ENCODE peak calls at places on chromosomes 11 and 22, in five cellular contexts. H is H9; K is caudate nucleus; P is CD8-positive, alpha-beta T cell; B is mesenchymal stem cell. V is an unnamed sample.

GRCh38 chr22:35554297-35554845 is 13.7 kb downstream of the RASD2 start:
- DNase-seq in P (no peak), H (no peak), B (no peak), K (no peak), V (no peak)

GRCh38 chr22:24834845-24835570 is 29.0 kb downstream of the SGSM1 start:
- DNase-seq in H (peak), P (no peak), B (peak), K (peak), V (no peak)

GRCh38 chr22:38214248-38215056 is 12.7 kb downstream of the MAFF start:
- DNase-seq in K (peak), B (peak), H (peak), P (peak), V (peak)

GRCh38 chr11:60763692-60764369 is 7.2 kb downstream of the MS4A15 start:
- DNase-seq in H (no peak), K (no peak), B (no peak), P (no peak), V (no peak)

GRCh38 chr11:94760296-94760695 is 7.9 kb upstream of the AMOTL1 start:
- DNase-seq in P (no peak), K (no peak), B (no peak), H (no peak), V (no peak)

GRCh38 chr11:96015911-96016565 is 92.1 kb upstream of the MTMR2 start:
- DNase-seq in B (no peak), K (no peak), P (no peak), H (peak), V (no peak)

GRCh38 chr11:131504199-131504949 is 134.0 kb downstream of the NTM start:
- DNase-seq in K (peak), H (peak), B (no peak), P (no peak), V (no peak)

GRCh38 chr11:75313457-75314272 is 37.8 kb downstream of the ARRB1 start:
- DNase-seq in K (peak), B (peak), P (no peak), H (no peak), V (peak)

GRCh38 chr11:109486129-109486528 is 64.1 kb downstream of the C11orf87 start:
- DNase-seq in P (no peak), B (no peak), K (no peak), H (no peak), V (no peak)

DNA sequence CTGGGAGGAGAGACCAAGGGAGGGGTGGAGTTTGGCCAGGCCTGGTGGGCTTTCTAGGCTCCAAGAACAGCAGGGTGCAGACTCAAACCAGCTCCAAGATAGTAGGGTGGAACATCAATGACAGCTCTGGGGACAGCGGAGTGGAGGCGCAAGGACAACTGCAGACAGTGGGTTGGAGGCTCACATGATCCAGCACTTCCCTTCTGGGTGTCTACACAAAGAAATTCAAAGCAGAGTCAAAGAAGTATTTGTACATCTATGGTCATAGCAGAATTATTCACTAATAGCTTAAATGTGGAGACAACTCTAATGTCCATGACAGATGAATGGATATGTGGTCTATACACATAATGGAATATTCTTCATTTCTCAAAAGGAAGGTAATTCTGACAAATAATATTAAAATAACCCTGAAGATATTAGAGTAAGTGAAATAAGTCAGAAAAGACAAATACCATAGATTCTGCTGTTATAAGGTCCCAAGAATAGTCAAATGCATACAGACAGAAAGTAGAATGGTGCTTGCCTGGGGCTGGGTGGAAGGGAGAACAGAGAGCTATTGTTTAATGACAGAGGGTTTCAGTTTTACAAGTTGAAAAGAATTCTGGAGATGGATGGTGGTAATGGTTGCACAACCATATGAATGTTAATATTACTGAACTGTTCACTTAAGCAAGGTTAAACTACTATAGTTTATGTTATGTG is 5.5 kb upstream of the GAB4 start:
- DNase-seq in B (no peak), H (no peak), P (no peak), K (no peak), V (no peak)
- H3K27ac ChIP-seq in B (no peak), H (no peak), P (no peak), K (peak), V (no peak)

DNA sequence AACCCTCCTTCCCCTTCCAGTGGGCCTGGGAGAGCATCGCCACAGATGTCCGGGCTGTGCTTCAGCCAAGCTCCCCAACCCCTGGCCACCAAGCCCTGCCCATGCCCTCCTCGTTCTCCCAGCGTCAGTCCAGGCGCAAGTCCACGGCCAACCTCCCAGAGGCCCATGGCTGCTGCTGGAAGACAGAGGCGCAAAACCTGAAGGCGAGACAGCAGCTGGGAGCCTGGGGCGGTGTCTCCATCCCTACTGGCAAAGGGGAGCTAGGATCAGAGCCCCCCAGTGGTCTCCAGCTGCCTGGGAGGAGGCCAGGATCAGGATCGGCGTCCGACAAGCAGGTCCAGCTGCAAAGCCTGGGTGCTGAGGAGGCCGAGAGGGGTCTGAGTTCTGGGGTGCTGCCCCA is 1.9 kb downstream of the TSGA10IP start:
- DNase-seq in K (no peak), H (peak), P (no peak), B (no peak), V (no peak)
- H3K27ac ChIP-seq in K (no peak), H (no peak), P (no peak), B (no peak), V (no peak)

DNA sequence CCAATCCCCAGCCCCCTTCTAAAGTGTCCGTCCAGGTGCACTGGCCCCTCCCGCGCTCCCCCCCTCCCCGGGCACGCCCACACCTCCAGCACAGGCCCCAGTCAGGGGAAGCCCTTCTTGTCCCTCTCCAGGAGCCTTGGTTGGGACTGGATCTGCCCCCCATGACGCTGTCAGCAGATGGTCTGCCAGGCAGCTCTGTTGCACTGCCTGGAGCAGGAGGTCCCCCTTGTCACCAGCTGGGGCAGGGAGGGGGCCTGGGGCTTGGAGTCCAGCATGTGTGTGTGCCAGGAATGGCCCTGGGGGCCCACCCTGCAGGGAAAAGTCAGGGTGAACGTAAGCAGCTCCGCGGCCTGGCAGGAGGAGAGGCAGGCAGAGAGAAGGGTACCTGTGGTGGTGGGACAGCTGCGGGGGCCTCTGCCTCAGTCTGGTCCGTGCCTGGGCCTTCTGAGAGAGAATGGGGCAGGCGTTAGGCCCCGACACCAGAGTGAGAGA is 1.6 kb downstream of the IRF7 start:
- DNase-seq in H (no peak), P (no peak), K (no peak), B (no peak), V (no peak)
- H3K27ac ChIP-seq in H (no peak), P (peak), K (no peak), B (no peak), V (no peak)

GRCh38 chr11:12016246-12016645 is 7.8 kb upstream of the DKK3 start:
- DNase-seq in B (no peak), H (no peak), P (no peak), K (no peak), V (no peak)
- H3K27ac ChIP-seq in B (no peak), H (no peak), P (no peak), K (no peak), V (no peak)

GRCh38 chr22:20964799-20965103 is 2.3 kb upstream of the AIFM3 start:
- DNase-seq in P (no peak), B (no peak), K (no peak), H (no peak), V (no peak)

GRCh38 chr22:20965104-20965887 is 1.8 kb upstream of the AIFM3 start:
- DNase-seq in H (no peak), P (no peak), B (no peak), K (no peak), V (no peak)

GRCh38 chr22:20967697-20968201 is 694 bp downstream of the AIFM3 start:
- DNase-seq in K (no peak), P (no peak), B (no peak), H (peak), V (no peak)

GRCh38 chr22:20966883-20967696 is at the start of gene AIFM3:
- DNase-seq in B (no peak), K (no peak), H (no peak), P (no peak), V (no peak)

DNA sequence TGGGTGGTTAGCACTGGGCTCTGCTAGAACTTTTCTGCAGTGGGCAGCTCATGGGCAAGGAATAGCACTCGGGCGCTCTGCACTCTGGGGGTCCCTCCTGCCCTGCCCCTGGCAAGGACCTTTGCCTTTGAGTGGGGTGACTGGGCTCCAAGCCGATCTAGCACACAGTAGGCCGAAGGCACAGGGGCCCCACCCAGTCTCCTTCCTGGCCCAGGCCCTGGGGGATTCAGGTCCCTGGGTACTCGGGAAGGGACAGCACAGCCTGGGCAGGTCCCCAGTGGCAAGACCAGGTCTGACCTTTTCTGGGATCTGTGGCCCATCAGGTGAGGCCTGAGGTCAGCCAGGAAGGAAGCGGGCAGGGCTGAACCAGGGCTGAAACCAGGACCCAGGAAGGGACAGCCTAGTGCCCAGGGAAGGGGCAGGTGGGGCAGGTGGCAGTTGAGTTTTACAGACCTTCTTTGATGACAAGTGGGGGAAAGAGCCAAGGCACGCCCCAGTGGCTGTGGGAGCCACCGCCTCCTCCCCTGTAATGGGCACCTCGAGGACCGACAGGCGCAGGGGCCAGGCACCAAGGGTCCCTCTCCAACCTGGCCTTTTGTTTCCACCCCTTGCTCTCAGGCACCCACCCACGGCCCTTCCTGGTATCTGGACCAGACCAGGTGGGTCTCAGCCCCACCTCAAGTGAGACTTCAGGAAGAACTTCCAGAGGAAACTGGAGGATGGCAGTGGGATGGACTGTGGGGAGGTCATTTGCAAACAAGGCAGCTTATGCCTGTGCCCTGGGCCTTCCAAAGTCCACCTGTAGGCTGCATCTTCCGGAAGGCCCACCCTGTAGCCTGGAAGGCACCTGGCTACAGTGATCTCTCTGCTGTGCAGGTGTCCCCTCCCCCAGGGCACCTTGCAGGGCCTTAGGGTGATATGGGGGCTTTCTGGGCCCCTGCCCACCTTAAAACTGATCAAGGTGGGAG is 883 bp upstream of the AIFM3 start:
- DNase-seq in K (no peak), B (no peak), P (no peak), H (no peak), V (no peak)
- H3K27ac ChIP-seq in K (no peak), B (no peak), P (no peak), H (no peak), V (no peak)

GRCh38 chr11:61921446-61921845 is 4.1 kb upstream of the RAB3IL1 start:
- DNase-seq in K (no peak), B (no peak), P (no peak), H (no peak), V (no peak)

GRCh38 chr11:61923166-61924015 is 6.0 kb upstream of the RAB3IL1 start:
- DNase-seq in K (no peak), B (peak), H (peak), P (no peak), V (peak)

GRCh38 chr11:61924016-61924360 is 6.6 kb upstream of the RAB3IL1 start:
- DNase-seq in K (no peak), H (no peak), B (no peak), P (no peak), V (no peak)

GRCh38 chr11:61919841-61920631 is 2.7 kb upstream of the RAB3IL1 start:
- DNase-seq in K (no peak), P (no peak), H (peak), B (no peak), V (no peak)

DNA sequence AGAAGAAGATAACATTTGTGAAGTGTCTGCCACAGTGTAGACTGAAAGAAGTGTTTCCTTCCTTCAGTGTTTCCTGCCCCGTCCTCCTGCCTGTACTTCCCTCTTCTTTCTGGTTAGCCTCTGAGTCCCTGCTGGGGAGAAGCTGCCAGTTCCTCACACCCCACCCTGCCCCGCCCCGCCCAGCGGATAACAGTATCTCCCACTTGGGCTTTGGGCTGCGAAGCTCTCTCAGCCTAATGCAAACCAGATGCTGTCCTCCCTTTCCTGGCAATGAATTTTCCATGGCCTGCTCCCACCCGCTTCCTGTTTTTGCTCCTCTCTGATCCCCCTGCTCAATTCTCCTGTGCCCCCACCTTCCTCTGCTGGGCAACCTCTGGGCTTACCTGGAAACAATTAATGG is 5.2 kb upstream of the RAB3IL1 start:
- DNase-seq in H (no peak), B (peak), K (no peak), P (no peak), V (peak)
- H3K27ac ChIP-seq in H (no peak), B (no peak), K (no peak), P (no peak), V (peak)